ENCODE peak calls at places on chromosomes 1 and 21, in five cellular contexts. P is H1, E is A549, R is K562, O is HepG2. U is an unnamed sample.

GRCh38 chr1:209199822-209200221 is 383.7 kb upstream of the CAMK1G start:
- DNase-seq in P (peak; percentile 69), E (no peak), R (no peak), O (no peak), U (no peak)

GRCh38 chr1:212254853-212255363 is 30.3 kb upstream of the PPP2R5A start:
- DNase-seq in P (no peak), E (no peak), R (no peak), O (peak; percentile 98), U (no peak)

GRCh38 chr1:3170566-3171453 is 101.8 kb downstream of the PRDM16 start:
- DNase-seq in P (no peak), E (no peak), R (peak; percentile 33), O (peak; percentile 40), U (no peak)

GRCh38 chr1:18794066-18794465 is 65.4 kb downstream of the TAS1R2 start:
- DNase-seq in P (no peak), E (no peak), R (no peak), O (peak; percentile 53), U (no peak)

GRCh38 chr1:153545067-153546055 is at the start of gene S100A4:
- DNase-seq in P (peak; percentile 87), E (peak; percentile 97), R (peak; percentile 92), O (peak; percentile 93), U (peak; percentile 83)

GRCh38 chr1:185317886-185318310 is 855 bp upstream of the IVNS1ABP start:
- DNase-seq in P (no peak), E (peak; percentile 15), R (peak; percentile 29), O (no peak), U (no peak)

GRCh38 chr1:236388332-236388731 is 5.8 kb upstream of the EDARADD start:
- DNase-seq in P (no peak), E (no peak), R (no peak), O (no peak), U (no peak)

GRCh38 chr1:24688621-24689195 is 45.6 kb downstream of the SRRM1 start:
- DNase-seq in P (peak; percentile 85), E (peak; percentile 67), R (peak; percentile 70), O (peak; percentile 57), U (peak; percentile 61)

GRCh38 chr21:41713495-41714281 is 53.2 kb downstream of the RIPK4 start:
- DNase-seq in P (no peak), E (no peak), R (no peak), O (peak; percentile 42), U (no peak)

GRCh38 chr1:225454733-225455132 is 26.9 kb upstream of the LBR start:
- DNase-seq in P (no peak), E (peak; percentile 89), R (peak; percentile 49), O (no peak), U (peak; percentile 89)

GRCh38 chr1:226029093-226029496 is 30.0 kb upstream of the SDE2 start:
- DNase-seq in P (no peak), E (no peak), R (no peak), O (peak; percentile 63), U (no peak)

GRCh38 chr1:12143631-12144155 is 23.1 kb upstream of the TNFRSF1B start:
- DNase-seq in P (no peak), E (no peak), R (peak; percentile 40), O (no peak), U (peak; percentile 98)

GRCh38 chr1:15242766-15243165 is 4.3 kb upstream of the FHAD1 start:
- DNase-seq in P (no peak), E (no peak), R (no peak), O (no peak), U (no peak)

GRCh38 chr1:84089470-84090261 is 54.4 kb upstream of the PRKACB start:
- DNase-seq in P (no peak), E (no peak), R (no peak), O (peak; percentile 62), U (peak; percentile 51)

GRCh38 chr1:98143403-98143802 is 222.6 kb upstream of the DPYD start:
- DNase-seq in P (no peak), E (no peak), R (no peak), O (no peak), U (peak; percentile 13)

GRCh38 chr1:164704954-164705353 is 146.0 kb downstream of the PBX1 start:
- DNase-seq in P (no peak), E (no peak), R (no peak), O (no peak), U (no peak)

GRCh38 chr1:185050823-185051451 is 5.6 kb downstream of the RNF2 start:
- DNase-seq in P (no peak), E (no peak), R (no peak), O (no peak), U (no peak)

GRCh38 chr21:38853421-38853919 is 47.7 kb downstream of the ETS2 start:
- DNase-seq in P (peak; percentile 37), E (peak; percentile 34), R (no peak), O (peak; percentile 30), U (peak; percentile 96)

GRCh38 chr1:18938707-18939070 is 17.8 kb downstream of the IFFO2 start:
- DNase-seq in P (no peak), E (no peak), R (peak; percentile 34), O (no peak), U (no peak)

GRCh38 chr1:92876351-92876750 is 44.5 kb downstream of the RPL5 start:
- DNase-seq in P (no peak), E (no peak), R (no peak), O (no peak), U (no peak)

GRCh38 chr1:207027221-207027777 is 5.3 kb downstream of the C1orf116 start:
- DNase-seq in P (no peak), E (peak; percentile 91), R (no peak), O (no peak), U (peak; percentile 22)

GRCh38 chr1:214493126-214493796 is 58.1 kb downstream of the PTPN14 start:
- DNase-seq in P (no peak), E (no peak), R (no peak), O (no peak), U (peak; percentile 72)

GRCh38 chr1:110565565-110565964 is 40.6 kb downstream of the KCNA2 start:
- DNase-seq in P (no peak), E (no peak), R (no peak), O (no peak), U (no peak)

GRCh38 chr1:72037745-72038343 is 244.5 kb downstream of the NEGR1 start:
- DNase-seq in P (no peak), E (no peak), R (peak; percentile 8), O (peak; percentile 25), U (peak; percentile 49)

GRCh38 chr1:35567947-35568558 is 5.1 kb upstream of the TFAP2E start:
- DNase-seq in P (no peak), E (no peak), R (no peak), O (no peak), U (no peak)

GRCh38 chr1:40740039-40740991 is 43.3 kb upstream of the KCNQ4 start:
- DNase-seq in P (no peak), E (no peak), R (no peak), O (peak; percentile 24), U (no peak)

GRCh38 chr1:6287029-6287428 is 26.1 kb upstream of the GPR153 start:
- DNase-seq in P (no peak), E (no peak), R (no peak), O (no peak), U (no peak)

GRCh38 chr1:203422656-203423055 is 53.0 kb upstream of the PRELP start:
- DNase-seq in P (no peak), E (no peak), R (no peak), O (no peak), U (no peak)

GRCh38 chr1:27655151-27655929 is 16.7 kb downstream of the IFI6 start:
- DNase-seq in P (peak; percentile 58), E (no peak), R (no peak), O (no peak), U (no peak)

GRCh38 chr1:208268541-208269337 is 24.6 kb upstream of the PLXNA2 start:
- DNase-seq in P (no peak), E (no peak), R (no peak), O (no peak), U (no peak)

GRCh38 chr1:85319488-85319887 is 43.1 kb upstream of the BCL10 start:
- DNase-seq in P (no peak), E (no peak), R (no peak), O (no peak), U (no peak)

GRCh38 chr1:85318217-85318616 is 41.8 kb upstream of the BCL10 start:
- DNase-seq in P (no peak), E (no peak), R (no peak), O (no peak), U (no peak)

GRCh38 chr1:85315789-85316188 is 39.4 kb upstream of the BCL10 start:
- DNase-seq in P (no peak), E (no peak), R (no peak), O (no peak), U (peak; percentile 54)

GRCh38 chr1:85316324-85316723 is 39.9 kb upstream of the BCL10 start:
- DNase-seq in P (no peak), E (no peak), R (no peak), O (no peak), U (no peak)

GRCh38 chr1:85317580-85317979 is 41.1 kb upstream of the BCL10 start:
- DNase-seq in P (no peak), E (no peak), R (no peak), O (no peak), U (no peak)
- TF ChIP-seq MAFK in P (no peak), E (no peak), R (no peak), O (no peak), U (no peak)

GRCh38 chr1:49364676-49365075 is 588.0 kb upstream of the BEND5 start:
- DNase-seq in P (no peak), E (no peak), R (no peak), O (no peak), U (no peak)
- H3K9me3 ChIP-seq in P (peaks cover 80% of the 10 kb centered on the region), E (no peaks in the 10 kb centered on the region), R (no peaks in the 10 kb centered on the region), O (peaks cover 71% of the 10 kb centered on the region), U (peaks cover 6% of the 10 kb centered on the region)

DNA sequence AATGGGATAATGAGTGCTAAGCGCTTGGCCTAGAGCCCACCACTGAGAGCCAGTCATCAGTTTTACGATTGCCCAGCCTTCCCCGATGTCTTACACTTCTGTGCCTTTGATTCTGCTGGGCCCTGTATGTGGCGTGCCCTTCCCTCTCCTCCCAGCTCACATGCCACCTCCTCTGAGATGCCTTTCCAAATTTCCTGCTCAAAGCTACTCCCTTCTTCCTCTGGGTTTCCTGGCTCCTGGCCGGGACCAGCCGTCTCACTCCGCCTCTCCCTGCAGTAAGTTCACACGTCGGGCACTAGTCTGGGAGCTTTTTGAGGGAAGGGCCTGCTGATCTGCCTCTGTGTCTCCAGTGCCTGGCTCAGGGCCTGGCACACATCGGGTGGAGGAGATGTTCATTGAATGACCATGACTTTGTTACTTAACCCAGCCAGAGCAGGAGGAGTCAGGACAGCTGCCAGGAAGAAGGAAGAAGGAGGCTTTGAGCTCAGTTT is 63.4 kb downstream of the EPHB2 start:
- DNase-seq in P (no peak), E (no peak), R (no peak), O (no peak), U (peak; percentile 38)
- TF ChIP-seq MAFK in P (no peak), E (no peak), R (no peak), O (no peak), U (no peak)

DNA sequence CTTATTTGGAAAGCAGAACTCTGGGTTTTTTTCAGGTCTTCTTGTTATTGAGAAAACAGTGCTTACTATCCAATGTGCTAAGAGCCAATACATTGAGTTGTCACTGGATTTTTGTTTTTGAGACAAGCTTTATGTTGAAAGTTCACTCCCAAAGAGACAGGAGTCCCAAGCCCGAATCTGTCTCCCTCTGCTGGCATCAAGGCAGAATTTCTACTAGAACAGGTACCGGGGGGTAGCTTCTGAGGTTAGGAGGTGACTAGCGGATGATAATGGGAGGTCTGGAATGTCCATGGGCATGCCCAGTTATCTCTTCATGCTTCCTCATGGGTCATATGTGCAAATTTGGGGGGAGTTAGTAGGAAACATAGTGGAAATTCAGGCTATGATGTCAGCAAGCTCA is 25.1 kb downstream of the ZNF124 start:
- DNase-seq in P (no peak), E (no peak), R (peak; percentile 61), O (peak; percentile 20), U (no peak)
- H3K9me3 ChIP-seq in P (peaks cover 32% of the 10 kb centered on the region), E (peaks cover 92% of the 10 kb centered on the region), R (peaks cover 15% of the 10 kb centered on the region), O (peaks cover 2% of the 10 kb centered on the region), U (peaks cover 28% of the 10 kb centered on the region)

U was measured in IMR-90.